ENCODE peak calls at places on chromosomes 1 and 21, in eight cellular contexts. One of them, this sample, is unnamed.

GRCh38 chr21:45763074-45763473 is 119.5 kb downstream of the PCBP3 start:
- DNase-seq in sigmoid colon: no peak
- DNase-seq in body of pancreas: no peak
- DNase-seq in PC-9: no peak
- DNase-seq in right lobe of liver: no peak
- DNase-seq in breast epithelium: no peak
- DNase-seq in tibial artery: no peak
- DNase-seq in PC-3: no peak
- DNase-seq in this sample: no peak

GRCh38 chr1:214123061-214123784 is 135.4 kb downstream of the PROX1 start:
- DNase-seq in sigmoid colon: no peak
- DNase-seq in body of pancreas: peak; percentile 71
- DNase-seq in PC-9: peak; percentile 41
- DNase-seq in right lobe of liver: peak; percentile 60
- DNase-seq in breast epithelium: peak; percentile 48
- DNase-seq in tibial artery: no peak
- DNase-seq in PC-3: peak; percentile 86
- DNase-seq in this sample: peak; percentile 42

GRCh38 chr1:40058097-40058452 is 17.5 kb downstream of the CAP1 start:
- DNase-seq in sigmoid colon: no peak
- DNase-seq in body of pancreas: no peak
- DNase-seq in PC-9: no peak
- DNase-seq in right lobe of liver: no peak
- DNase-seq in breast epithelium: no peak
- DNase-seq in tibial artery: no peak
- DNase-seq in PC-3: no peak
- DNase-seq in this sample: no peak

GRCh38 chr1:201676651-201677050 is 137.7 kb downstream of the NAV1 start:
- DNase-seq in sigmoid colon: no peak
- DNase-seq in body of pancreas: no peak
- DNase-seq in PC-9: no peak
- DNase-seq in right lobe of liver: no peak
- DNase-seq in breast epithelium: no peak
- DNase-seq in tibial artery: no peak
- DNase-seq in PC-3: no peak
- DNase-seq in this sample: no peak

GRCh38 chr1:216902669-216903388 is 179.6 kb upstream of the ESRRG start:
- DNase-seq in sigmoid colon: no peak
- DNase-seq in body of pancreas: no peak
- DNase-seq in PC-9: no peak
- DNase-seq in right lobe of liver: no peak
- DNase-seq in breast epithelium: peak; percentile 88
- DNase-seq in tibial artery: no peak
- DNase-seq in PC-3: peak; percentile 84
- DNase-seq in this sample: no peak

GRCh38 chr21:42301371-42302291 is 13.6 kb downstream of the TFF3 start:
- DNase-seq in sigmoid colon: peak; percentile 65
- DNase-seq in body of pancreas: no peak
- DNase-seq in PC-9: no peak
- DNase-seq in right lobe of liver: no peak
- DNase-seq in breast epithelium: no peak
- DNase-seq in tibial artery: no peak
- DNase-seq in PC-3: no peak
- DNase-seq in this sample: no peak

GRCh38 chr1:18942340-18942739 is 14.1 kb downstream of the IFFO2 start:
- DNase-seq in sigmoid colon: no peak
- DNase-seq in body of pancreas: no peak
- DNase-seq in PC-9: no peak
- DNase-seq in right lobe of liver: no peak
- DNase-seq in breast epithelium: no peak
- DNase-seq in tibial artery: no peak
- DNase-seq in PC-3: no peak
- DNase-seq in this sample: no peak

GRCh38 chr21:31255846-31256395 is 88.1 kb downstream of the TIAM1 start:
- DNase-seq in sigmoid colon: no peak
- DNase-seq in body of pancreas: no peak
- DNase-seq in PC-9: no peak
- DNase-seq in right lobe of liver: no peak
- DNase-seq in breast epithelium: no peak
- DNase-seq in tibial artery: no peak
- DNase-seq in PC-3: no peak
- DNase-seq in this sample: no peak

GRCh38 chr1:165815725-165816124 is 11.7 kb upstream of the UCK2 start:
- DNase-seq in sigmoid colon: no peak
- DNase-seq in body of pancreas: no peak
- DNase-seq in PC-9: no peak
- DNase-seq in right lobe of liver: no peak
- DNase-seq in breast epithelium: no peak
- DNase-seq in tibial artery: no peak
- DNase-seq in PC-3: peak; percentile 25
- DNase-seq in this sample: peak; percentile 11

GRCh38 chr1:212388985-212389716 is 25.5 kb downstream of the PACC1 start:
- DNase-seq in sigmoid colon: no peak
- DNase-seq in body of pancreas: no peak
- DNase-seq in PC-9: no peak
- DNase-seq in right lobe of liver: no peak
- DNase-seq in breast epithelium: no peak
- DNase-seq in tibial artery: no peak
- DNase-seq in PC-3: no peak
- DNase-seq in this sample: no peak

GRCh38 chr1:181089777-181090505 is 1.4 kb downstream of the IER5 start:
- DNase-seq in sigmoid colon: peak; percentile 92
- DNase-seq in body of pancreas: peak; percentile 70
- DNase-seq in PC-9: peak; percentile 59
- DNase-seq in right lobe of liver: peak; percentile 90
- DNase-seq in breast epithelium: peak; percentile 70
- DNase-seq in tibial artery: peak; percentile 86
- DNase-seq in PC-3: peak; percentile 39
- DNase-seq in this sample: peak; percentile 73

GRCh38 chr1:101683561-101683960 is 313.2 kb downstream of the OLFM3 start:
- DNase-seq in sigmoid colon: no peak
- DNase-seq in body of pancreas: no peak
- DNase-seq in PC-9: no peak
- DNase-seq in right lobe of liver: no peak
- DNase-seq in breast epithelium: no peak
- DNase-seq in tibial artery: no peak
- DNase-seq in PC-3: no peak
- DNase-seq in this sample: no peak

GRCh38 chr21:46599251-46599572 is 5.7 kb downstream of the S100B start:
- DNase-seq in sigmoid colon: no peak
- DNase-seq in body of pancreas: peak; percentile 24
- DNase-seq in PC-9: no peak
- DNase-seq in right lobe of liver: no peak
- DNase-seq in breast epithelium: no peak
- DNase-seq in tibial artery: no peak
- DNase-seq in PC-3: no peak
- DNase-seq in this sample: peak; percentile 80

GRCh38 chr1:180842052-180842451 is 70.6 kb upstream of the KIAA1614 start:
- DNase-seq in sigmoid colon: no peak
- DNase-seq in body of pancreas: no peak
- DNase-seq in PC-9: no peak
- DNase-seq in right lobe of liver: no peak
- DNase-seq in breast epithelium: no peak
- DNase-seq in tibial artery: no peak
- DNase-seq in PC-3: no peak
- DNase-seq in this sample: no peak

DNA sequence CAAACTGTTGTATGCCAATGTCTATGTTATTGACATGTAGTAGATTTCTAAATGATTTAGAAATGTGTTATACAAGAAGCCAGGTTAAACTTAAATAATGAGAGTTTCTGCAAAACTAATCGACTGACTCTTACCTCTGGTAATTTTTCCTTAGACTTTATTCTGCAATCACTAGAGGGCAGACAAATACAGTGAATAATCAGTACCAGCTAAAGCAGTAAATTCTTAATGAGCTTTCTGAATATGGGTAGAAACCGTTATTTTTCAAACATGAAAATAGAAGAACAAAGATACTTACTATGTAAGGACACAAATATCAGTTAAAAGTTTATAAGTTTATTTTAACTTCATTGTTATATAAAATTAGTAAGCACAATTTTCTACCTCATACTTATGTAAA is 97.9 kb upstream of the RGS1 start:
- DNase-seq in sigmoid colon: no peak
- DNase-seq in body of pancreas: no peak
- DNase-seq in PC-9: no peak
- DNase-seq in right lobe of liver: no peak
- DNase-seq in breast epithelium: no peak
- DNase-seq in tibial artery: no peak
- DNase-seq in PC-3: peak; percentile 62
- DNase-seq in this sample: no peak
- TF ChIP-seq CTCF in sigmoid colon: peak; percentile 53
- TF ChIP-seq CTCF in body of pancreas: peak; percentile 80
- TF ChIP-seq CTCF in PC-9: peak; percentile 70
- TF ChIP-seq CTCF in right lobe of liver: peak; percentile 62
- TF ChIP-seq CTCF in breast epithelium: peak; percentile 36
- TF ChIP-seq CTCF in tibial artery: peak; percentile 74
- TF ChIP-seq CTCF in PC-3: peak; percentile 72
- TF ChIP-seq CTCF in this sample: peak; percentile 71

DNA sequence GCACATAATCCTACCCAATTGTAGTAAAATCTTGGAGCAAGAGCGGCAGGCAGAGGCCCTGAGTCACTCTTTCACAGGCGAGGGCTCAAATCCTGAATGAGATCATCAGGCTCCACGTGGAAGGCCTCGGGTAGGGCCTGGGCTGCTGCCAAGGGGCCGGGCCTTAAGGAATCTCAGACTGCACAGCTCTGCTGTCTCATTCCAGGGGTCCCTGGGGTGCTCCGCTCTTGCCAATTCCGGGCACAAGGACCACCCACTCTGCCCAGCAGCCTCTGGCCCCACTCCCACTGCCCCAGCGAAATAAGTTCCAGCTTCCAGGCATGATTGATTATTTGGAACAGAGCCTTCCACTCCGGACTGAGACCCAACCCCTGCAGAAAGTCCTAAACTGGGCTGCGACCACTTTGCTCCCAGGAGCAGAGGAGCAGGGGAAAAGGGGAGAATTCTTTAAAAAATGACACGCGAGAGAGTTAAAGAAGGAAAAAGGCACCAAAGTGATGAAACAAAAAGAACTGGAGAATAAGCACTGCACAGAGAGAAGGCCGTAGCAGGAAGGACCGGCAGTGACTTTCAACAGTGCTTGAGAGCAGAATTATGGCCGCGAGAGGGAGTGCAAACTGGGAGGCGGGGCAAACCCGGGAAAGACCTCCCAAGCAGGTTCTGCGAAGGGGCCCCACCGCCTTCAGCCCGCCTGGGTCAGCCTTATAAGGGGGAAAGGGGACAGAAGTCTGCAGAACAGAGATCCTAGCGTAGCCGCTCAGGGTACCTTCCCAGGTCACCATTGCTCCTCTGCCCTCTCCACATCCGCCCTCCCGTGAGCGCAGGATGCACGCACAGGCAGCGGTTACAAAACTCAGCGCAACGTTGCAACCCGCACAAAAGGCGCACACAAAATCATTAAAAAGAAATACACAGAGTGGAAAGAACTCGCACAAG is 2.0 kb downstream of the ADAMTS1 start:
- DNase-seq in sigmoid colon: peak; percentile 97
- DNase-seq in body of pancreas: peak; percentile 91
- DNase-seq in PC-9: peak; percentile 58
- DNase-seq in right lobe of liver: peak; percentile 87
- DNase-seq in breast epithelium: peak; percentile 86
- DNase-seq in tibial artery: peak; percentile 98
- DNase-seq in PC-3: peak; percentile 96
- DNase-seq in this sample: peak; percentile 90
- H3K27ac ChIP-seq in sigmoid colon: peak overlapping the region; percentile 98
- H3K27ac ChIP-seq in body of pancreas: peak overlapping the region; percentile 93
- H3K27ac ChIP-seq in PC-9: no peak overlapping the region
- H3K27ac ChIP-seq in right lobe of liver: peak overlapping the region; percentile 79
- H3K27ac ChIP-seq in breast epithelium: peak overlapping the region; percentile 85
- H3K27ac ChIP-seq in tibial artery: peak overlapping the region; percentile 95
- H3K27ac ChIP-seq in PC-3: peak overlapping the region; percentile 66
- H3K27ac ChIP-seq in this sample: peak overlapping the region; percentile 98

DNA sequence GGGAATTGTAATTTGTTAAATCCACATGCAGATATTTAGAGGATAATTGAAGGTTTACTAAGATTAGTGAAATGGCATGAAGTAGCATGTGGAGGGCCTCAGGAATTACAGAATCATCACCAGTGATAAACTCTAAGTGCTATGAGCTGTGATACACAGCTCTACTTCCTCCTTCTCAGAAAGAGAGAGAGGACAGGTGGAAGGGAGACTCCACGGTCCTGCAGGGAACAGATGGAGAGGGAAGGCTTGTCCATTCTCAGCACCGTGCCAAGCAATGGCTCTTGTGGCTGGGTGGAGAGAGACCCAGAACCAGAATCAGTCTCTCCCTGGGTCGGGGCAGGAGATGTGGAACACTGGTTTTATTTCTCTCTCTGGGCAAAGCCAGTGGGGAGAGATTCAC is 27.8 kb upstream of the LYPD8 start:
- DNase-seq in sigmoid colon: no peak
- DNase-seq in body of pancreas: no peak
- DNase-seq in PC-9: no peak
- DNase-seq in right lobe of liver: no peak
- DNase-seq in breast epithelium: no peak
- DNase-seq in tibial artery: no peak
- DNase-seq in PC-3: no peak
- DNase-seq in this sample: no peak
- H3K9me3 ChIP-seq in sigmoid colon: no peaks in the 10 kb centered on the region
- H3K9me3 ChIP-seq in body of pancreas: no peaks in the 10 kb centered on the region
- H3K9me3 ChIP-seq in PC-9: no peaks in the 10 kb centered on the region
- H3K9me3 ChIP-seq in right lobe of liver: no peaks in the 10 kb centered on the region
- H3K9me3 ChIP-seq in breast epithelium: no peaks in the 10 kb centered on the region
- H3K9me3 ChIP-seq in tibial artery: no peaks in the 10 kb centered on the region
- H3K9me3 ChIP-seq in PC-3: no peaks in the 10 kb centered on the region
- H3K9me3 ChIP-seq in this sample: no peaks in the 10 kb centered on the region

GRCh38 chr1:115140442-115141144 is 51.3 kb upstream of the TSPAN2 start:
- DNase-seq in sigmoid colon: no peak
- DNase-seq in body of pancreas: no peak
- DNase-seq in PC-9: no peak
- DNase-seq in right lobe of liver: no peak
- DNase-seq in breast epithelium: no peak
- DNase-seq in tibial artery: no peak
- DNase-seq in PC-3: no peak
- DNase-seq in this sample: no peak

GRCh38 chr1:115141145-115141454 is 51.8 kb upstream of the TSPAN2 start:
- DNase-seq in sigmoid colon: no peak
- DNase-seq in body of pancreas: no peak
- DNase-seq in PC-9: no peak
- DNase-seq in right lobe of liver: no peak
- DNase-seq in breast epithelium: no peak
- DNase-seq in tibial artery: no peak
- DNase-seq in PC-3: no peak
- DNase-seq in this sample: no peak

GRCh38 chr1:115144176-115144575 is 54.9 kb upstream of the TSPAN2 start:
- DNase-seq in sigmoid colon: no peak
- DNase-seq in body of pancreas: no peak
- DNase-seq in PC-9: no peak
- DNase-seq in right lobe of liver: no peak
- DNase-seq in breast epithelium: no peak
- DNase-seq in tibial artery: no peak
- DNase-seq in PC-3: no peak
- DNase-seq in this sample: no peak

GRCh38 chr1:115145221-115145620 is 55.9 kb upstream of the TSPAN2 start:
- DNase-seq in sigmoid colon: no peak
- DNase-seq in body of pancreas: no peak
- DNase-seq in PC-9: no peak
- DNase-seq in right lobe of liver: no peak
- DNase-seq in breast epithelium: no peak
- DNase-seq in tibial artery: no peak
- DNase-seq in PC-3: no peak
- DNase-seq in this sample: no peak

GRCh38 chr1:115142616-115143015 is 53.3 kb upstream of the TSPAN2 start:
- DNase-seq in sigmoid colon: no peak
- DNase-seq in body of pancreas: no peak
- DNase-seq in PC-9: no peak
- DNase-seq in right lobe of liver: no peak
- DNase-seq in breast epithelium: no peak
- DNase-seq in tibial artery: no peak
- DNase-seq in PC-3: no peak
- DNase-seq in this sample: no peak
- TF ChIP-seq CTCF in sigmoid colon: no peak
- TF ChIP-seq CTCF in body of pancreas: no peak
- TF ChIP-seq CTCF in PC-9: no peak
- TF ChIP-seq CTCF in right lobe of liver: no peak
- TF ChIP-seq CTCF in breast epithelium: no peak
- TF ChIP-seq CTCF in tibial artery: no peak
- TF ChIP-seq CTCF in PC-3: peak; percentile 45
- TF ChIP-seq CTCF in this sample: peak; percentile 40

This sample was measured in heart right ventricle.